ENCODE peak calls at places on chromosomes 7 and 10, in eight cellular contexts. One of them, this sample, is unnamed.

GRCh38 chr10:65765006-65765546 is 1160.8 kb upstream of the LRRTM3 start:
- DNase-seq in coronary artery: no peak
- DNase-seq in upper lobe of right lung: no peak
- DNase-seq in prostate gland: no peak
- DNase-seq in left lung: no peak
- DNase-seq in fibroblast of pulmonary artery: no peak
- DNase-seq in Panc1: no peak
- DNase-seq in Peyer's patch: no peak
- DNase-seq in this sample: no peak

GRCh38 chr7:74223711-74224510 is 14.1 kb downstream of the LAT2 start:
- DNase-seq in left lung: no peak
- DNase-seq in prostate gland: no peak
- DNase-seq in upper lobe of right lung: no peak
- DNase-seq in Peyer's patch: no peak
- DNase-seq in fibroblast of pulmonary artery: no peak
- DNase-seq in Panc1: no peak
- DNase-seq in coronary artery: no peak
- DNase-seq in this sample: no peak

GRCh38 chr7:47852330-47853245 is 95.7 kb downstream of the PKD1L1 start:
- DNase-seq in left lung: no peak
- DNase-seq in upper lobe of right lung: no peak
- DNase-seq in fibroblast of pulmonary artery: peak
- DNase-seq in Panc1: no peak
- DNase-seq in Peyer's patch: no peak
- DNase-seq in coronary artery: no peak
- DNase-seq in prostate gland: no peak
- DNase-seq in this sample: no peak

GRCh38 chr7:2523461-2523905 is 3.9 kb downstream of the LFNG start:
- DNase-seq in Peyer's patch: no peak
- DNase-seq in left lung: peak
- DNase-seq in coronary artery: no peak
- DNase-seq in prostate gland: peak
- DNase-seq in Panc1: no peak
- DNase-seq in upper lobe of right lung: peak
- DNase-seq in fibroblast of pulmonary artery: no peak
- DNase-seq in this sample: no peak

GRCh38 chr7:95906871-95907270 is 134.5 kb downstream of the DYNC1I1 start:
- DNase-seq in upper lobe of right lung: no peak
- DNase-seq in coronary artery: no peak
- DNase-seq in Panc1: no peak
- DNase-seq in Peyer's patch: no peak
- DNase-seq in left lung: no peak
- DNase-seq in fibroblast of pulmonary artery: no peak
- DNase-seq in prostate gland: no peak
- DNase-seq in this sample: no peak

GRCh38 chr7:158819571-158820203 is 9.6 kb downstream of the ESYT2 start:
- DNase-seq in upper lobe of right lung: no peak
- DNase-seq in Panc1: no peak
- DNase-seq in Peyer's patch: no peak
- DNase-seq in left lung: no peak
- DNase-seq in prostate gland: no peak
- DNase-seq in fibroblast of pulmonary artery: peak
- DNase-seq in coronary artery: no peak
- DNase-seq in this sample: no peak

GRCh38 chr7:111893190-111893589 is 313.0 kb downstream of the DOCK4 start:
- DNase-seq in Panc1: no peak
- DNase-seq in prostate gland: no peak
- DNase-seq in fibroblast of pulmonary artery: no peak
- DNase-seq in Peyer's patch: no peak
- DNase-seq in left lung: no peak
- DNase-seq in coronary artery: no peak
- DNase-seq in upper lobe of right lung: no peak
- DNase-seq in this sample: no peak

GRCh38 chr7:64371116-64371515 is 57.4 kb downstream of the ZNF736 start:
- DNase-seq in left lung: no peak
- DNase-seq in upper lobe of right lung: no peak
- DNase-seq in coronary artery: no peak
- DNase-seq in prostate gland: no peak
- DNase-seq in Panc1: no peak
- DNase-seq in fibroblast of pulmonary artery: no peak
- DNase-seq in Peyer's patch: no peak
- DNase-seq in this sample: no peak

GRCh38 chr7:145868935-145869334 is 247.7 kb upstream of the CNTNAP2 start:
- DNase-seq in upper lobe of right lung: no peak
- DNase-seq in coronary artery: no peak
- DNase-seq in prostate gland: no peak
- DNase-seq in fibroblast of pulmonary artery: no peak
- DNase-seq in Panc1: no peak
- DNase-seq in left lung: no peak
- DNase-seq in Peyer's patch: no peak
- DNase-seq in this sample: no peak

GRCh38 chr10:80186364-80187012 is 18.8 kb downstream of the ANXA11 start:
- DNase-seq in coronary artery: no peak
- DNase-seq in upper lobe of right lung: no peak
- DNase-seq in Panc1: no peak
- DNase-seq in Peyer's patch: no peak
- DNase-seq in left lung: no peak
- DNase-seq in fibroblast of pulmonary artery: no peak
- DNase-seq in prostate gland: no peak
- DNase-seq in this sample: no peak

GRCh38 chr10:48907730-48908129 is 31.9 kb downstream of the LRRC18 start:
- DNase-seq in coronary artery: no peak
- DNase-seq in Peyer's patch: no peak
- DNase-seq in upper lobe of right lung: no peak
- DNase-seq in Panc1: no peak
- DNase-seq in left lung: no peak
- DNase-seq in prostate gland: no peak
- DNase-seq in fibroblast of pulmonary artery: no peak
- DNase-seq in this sample: no peak

GRCh38 chr7:26376208-26376917 is 84.7 kb downstream of the SNX10 start:
- DNase-seq in prostate gland: no peak
- DNase-seq in upper lobe of right lung: peak
- DNase-seq in Peyer's patch: peak
- DNase-seq in fibroblast of pulmonary artery: no peak
- DNase-seq in coronary artery: no peak
- DNase-seq in Panc1: no peak
- DNase-seq in left lung: peak
- DNase-seq in this sample: no peak

GRCh38 chr10:66747451-66747850 is 178.4 kb upstream of the LRRTM3 start:
- DNase-seq in left lung: no peak
- DNase-seq in fibroblast of pulmonary artery: peak
- DNase-seq in prostate gland: no peak
- DNase-seq in Peyer's patch: no peak
- DNase-seq in Panc1: no peak
- DNase-seq in coronary artery: no peak
- DNase-seq in upper lobe of right lung: no peak
- DNase-seq in this sample: peak

GRCh38 chr7:95026421-95027072 is 119.2 kb downstream of the PPP1R9A start:
- DNase-seq in fibroblast of pulmonary artery: no peak
- DNase-seq in prostate gland: no peak
- DNase-seq in Panc1: no peak
- DNase-seq in upper lobe of right lung: no peak
- DNase-seq in coronary artery: no peak
- DNase-seq in Peyer's patch: no peak
- DNase-seq in left lung: peak
- DNase-seq in this sample: no peak

GRCh38 chr10:86169506-86170254 is 196.9 kb downstream of the GRID1 start:
- DNase-seq in Panc1: no peak
- DNase-seq in left lung: no peak
- DNase-seq in fibroblast of pulmonary artery: no peak
- DNase-seq in coronary artery: no peak
- DNase-seq in prostate gland: no peak
- DNase-seq in Peyer's patch: peak
- DNase-seq in upper lobe of right lung: peak
- DNase-seq in this sample: no peak

GRCh38 chr10:79454259-79454658 is 8.8 kb upstream of the ZCCHC24 start:
- DNase-seq in prostate gland: no peak
- DNase-seq in Peyer's patch: peak
- DNase-seq in upper lobe of right lung: no peak
- DNase-seq in left lung: no peak
- DNase-seq in fibroblast of pulmonary artery: peak
- DNase-seq in coronary artery: peak
- DNase-seq in Panc1: no peak
- DNase-seq in this sample: peak

GRCh38 chr10:130799532-130799931 is 512.0 kb downstream of the TCERG1L start:
- DNase-seq in coronary artery: no peak
- DNase-seq in Panc1: no peak
- DNase-seq in fibroblast of pulmonary artery: no peak
- DNase-seq in Peyer's patch: no peak
- DNase-seq in prostate gland: no peak
- DNase-seq in left lung: no peak
- DNase-seq in upper lobe of right lung: peak
- DNase-seq in this sample: no peak

GRCh38 chr10:33098966-33099663 is 141.1 kb upstream of the ITGB1 start:
- DNase-seq in prostate gland: no peak
- DNase-seq in left lung: no peak
- DNase-seq in upper lobe of right lung: no peak
- DNase-seq in Peyer's patch: no peak
- DNase-seq in Panc1: no peak
- DNase-seq in coronary artery: no peak
- DNase-seq in fibroblast of pulmonary artery: no peak
- DNase-seq in this sample: no peak

DNA sequence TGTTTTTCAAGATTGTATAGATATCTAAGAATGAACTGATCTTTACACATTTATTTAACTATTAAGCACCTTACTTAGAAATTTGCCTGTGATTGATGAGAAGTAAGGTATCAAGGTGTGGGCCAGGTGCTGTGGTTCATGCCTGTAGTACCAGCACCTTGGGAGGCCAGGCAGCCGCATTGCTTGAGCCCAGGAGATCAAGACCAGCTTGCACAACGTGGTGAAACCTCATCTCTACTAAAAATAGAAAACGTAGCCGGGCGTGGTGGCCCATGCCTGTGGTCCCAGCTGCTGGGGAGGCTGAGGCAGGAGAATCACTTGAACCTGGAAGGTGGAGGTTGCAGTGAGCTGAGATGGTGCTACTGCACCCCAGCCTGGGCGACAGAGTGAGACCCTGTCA is 33.7 kb downstream of the NME8 start:
- DNase-seq in Panc1: no peak
- DNase-seq in upper lobe of right lung: no peak
- DNase-seq in coronary artery: no peak
- DNase-seq in left lung: no peak
- DNase-seq in fibroblast of pulmonary artery: no peak
- DNase-seq in prostate gland: no peak
- DNase-seq in Peyer's patch: no peak
- DNase-seq in this sample: no peak
- H3K4me3 ChIP-seq in Panc1: no peak
- H3K4me3 ChIP-seq in upper lobe of right lung: no peak
- H3K4me3 ChIP-seq in coronary artery: no peak
- H3K4me3 ChIP-seq in left lung: no peak
- H3K4me3 ChIP-seq in fibroblast of pulmonary artery: no peak
- H3K4me3 ChIP-seq in prostate gland: no peak
- H3K4me3 ChIP-seq in Peyer's patch: no peak
- H3K4me3 ChIP-seq in this sample: no peak

GRCh38 chr10:97292097-97292861 is at the start of gene ARHGAP19:
- DNase-seq in coronary artery: peak
- DNase-seq in prostate gland: peak
- DNase-seq in upper lobe of right lung: peak
- DNase-seq in Panc1: peak
- DNase-seq in Peyer's patch: peak
- DNase-seq in left lung: peak
- DNase-seq in fibroblast of pulmonary artery: peak
- DNase-seq in this sample: peak
- TF ChIP-seq CTCF in coronary artery: no peak
- TF ChIP-seq CTCF in prostate gland: no peak
- TF ChIP-seq CTCF in upper lobe of right lung: peak
- TF ChIP-seq CTCF in Panc1: no peak
- TF ChIP-seq CTCF in Peyer's patch: no peak
- TF ChIP-seq CTCF in left lung: no peak
- TF ChIP-seq CTCF in fibroblast of pulmonary artery: peak
- TF ChIP-seq CTCF in this sample: peak

GRCh38 chr7:88217675-88218427 is 2.0 kb downstream of the SRI start:
- DNase-seq in upper lobe of right lung: no peak
- DNase-seq in Peyer's patch: no peak
- DNase-seq in coronary artery: no peak
- DNase-seq in fibroblast of pulmonary artery: no peak
- DNase-seq in prostate gland: no peak
- DNase-seq in Panc1: no peak
- DNase-seq in left lung: no peak
- DNase-seq in this sample: no peak
- H3K4me3 ChIP-seq in upper lobe of right lung: peak
- H3K4me3 ChIP-seq in Peyer's patch: peak
- H3K4me3 ChIP-seq in coronary artery: peak
- H3K4me3 ChIP-seq in fibroblast of pulmonary artery: peak
- H3K4me3 ChIP-seq in prostate gland: no peak
- H3K4me3 ChIP-seq in Panc1: peak
- H3K4me3 ChIP-seq in left lung: peak
- H3K4me3 ChIP-seq in this sample: no peak

GRCh38 chr7:24715661-24716479 is 41.4 kb downstream of the GSDME start:
- DNase-seq in Panc1: peak
- DNase-seq in left lung: peak
- DNase-seq in coronary artery: no peak
- DNase-seq in Peyer's patch: no peak
- DNase-seq in fibroblast of pulmonary artery: peak
- DNase-seq in upper lobe of right lung: no peak
- DNase-seq in prostate gland: no peak
- DNase-seq in this sample: no peak
- TF ChIP-seq CTCF in Panc1: peak
- TF ChIP-seq CTCF in left lung: peak
- TF ChIP-seq CTCF in coronary artery: no peak
- TF ChIP-seq CTCF in Peyer's patch: no peak
- TF ChIP-seq CTCF in fibroblast of pulmonary artery: peak
- TF ChIP-seq CTCF in upper lobe of right lung: no peak
- TF ChIP-seq CTCF in prostate gland: no peak
- TF ChIP-seq CTCF in this sample: peak

GRCh38 chr10:69057261-69057950 is 30.5 kb upstream of the SRGN start:
- DNase-seq in upper lobe of right lung: peak
- DNase-seq in fibroblast of pulmonary artery: no peak
- DNase-seq in Peyer's patch: peak
- DNase-seq in left lung: peak
- DNase-seq in coronary artery: no peak
- DNase-seq in Panc1: no peak
- DNase-seq in prostate gland: no peak
- DNase-seq in this sample: no peak
- H3K4me3 ChIP-seq in upper lobe of right lung: peak
- H3K4me3 ChIP-seq in fibroblast of pulmonary artery: no peak
- H3K4me3 ChIP-seq in Peyer's patch: no peak
- H3K4me3 ChIP-seq in left lung: no peak
- H3K4me3 ChIP-seq in coronary artery: no peak
- H3K4me3 ChIP-seq in Panc1: no peak
- H3K4me3 ChIP-seq in prostate gland: no peak
- H3K4me3 ChIP-seq in this sample: no peak

GRCh38 chr10:17412323-17412722 is 42.1 kb downstream of the ST8SIA6 start:
- DNase-seq in Panc1: no peak
- DNase-seq in prostate gland: no peak
- DNase-seq in Peyer's patch: no peak
- DNase-seq in coronary artery: no peak
- DNase-seq in left lung: no peak
- DNase-seq in fibroblast of pulmonary artery: no peak
- DNase-seq in upper lobe of right lung: no peak
- DNase-seq in this sample: no peak
- TF ChIP-seq CTCF in Panc1: peak
- TF ChIP-seq CTCF in prostate gland: no peak
- TF ChIP-seq CTCF in Peyer's patch: no peak
- TF ChIP-seq CTCF in coronary artery: no peak
- TF ChIP-seq CTCF in left lung: no peak
- TF ChIP-seq CTCF in fibroblast of pulmonary artery: no peak
- TF ChIP-seq CTCF in upper lobe of right lung: no peak
- TF ChIP-seq CTCF in this sample: no peak

GRCh38 chr7:105268511-105269392 is 120.0 kb downstream of the SRPK2 start:
- DNase-seq in fibroblast of pulmonary artery: peak
- DNase-seq in left lung: no peak
- DNase-seq in prostate gland: peak
- DNase-seq in Peyer's patch: no peak
- DNase-seq in coronary artery: no peak
- DNase-seq in upper lobe of right lung: no peak
- DNase-seq in Panc1: peak
- DNase-seq in this sample: no peak
- H3K4me3 ChIP-seq in fibroblast of pulmonary artery: peak
- H3K4me3 ChIP-seq in left lung: peak
- H3K4me3 ChIP-seq in prostate gland: peak
- H3K4me3 ChIP-seq in Peyer's patch: peak
- H3K4me3 ChIP-seq in coronary artery: peak
- H3K4me3 ChIP-seq in upper lobe of right lung: peak
- H3K4me3 ChIP-seq in Panc1: peak
- H3K4me3 ChIP-seq in this sample: peak

GRCh38 chr7:34281260-34281659 is 375.9 kb downstream of the BMPER start:
- DNase-seq in coronary artery: no peak
- DNase-seq in left lung: no peak
- DNase-seq in upper lobe of right lung: no peak
- DNase-seq in fibroblast of pulmonary artery: no peak
- DNase-seq in prostate gland: no peak
- DNase-seq in Peyer's patch: no peak
- DNase-seq in Panc1: no peak
- DNase-seq in this sample: no peak
- TF ChIP-seq CTCF in coronary artery: no peak
- TF ChIP-seq CTCF in left lung: no peak
- TF ChIP-seq CTCF in upper lobe of right lung: no peak
- TF ChIP-seq CTCF in fibroblast of pulmonary artery: no peak
- TF ChIP-seq CTCF in prostate gland: no peak
- TF ChIP-seq CTCF in Peyer's patch: no peak
- TF ChIP-seq CTCF in Panc1: peak
- TF ChIP-seq CTCF in this sample: peak